ENCODE peak calls at places on chromosomes 2 and 18, in nine cellular contexts. S is AG04450, C is cardiac muscle cell, L is WTC11, I is kidney, T is tibial artery, W is transverse colon, J is brain microvascular endothelial cell, A is GM20000. Q is an unnamed sample.

GRCh38 chr2:17857016-17857415 is 21.5 kb upstream of the KCNS3 start:
- DNase-seq in S (no peak), C (no peak), L (no peak), I (no peak), T (no peak), W (no peak), J (peak), A (no peak), Q (no peak)

GRCh38 chr2:7450188-7451156 is 533.3 kb downstream of the RNF144A start:
- DNase-seq in S (no peak), C (no peak), L (no peak), I (no peak), T (no peak), W (no peak), J (no peak), A (no peak), Q (no peak)

GRCh38 chr2:230961091-230961491 is 34.8 kb upstream of the SPATA3 start:
- DNase-seq in S (no peak), C (no peak), L (no peak), I (no peak), T (no peak), W (no peak), J (peak), A (no peak), Q (no peak)

GRCh38 chr2:44295113-44295512 is 19.8 kb downstream of the SLC3A1 start:
- DNase-seq in S (no peak), C (no peak), L (no peak), I (no peak), T (no peak), W (no peak), J (no peak), A (no peak), Q (no peak)

GRCh38 chr2:86393521-86394490 is 47.4 kb upstream of the KDM3A start:
- DNase-seq in S (no peak), C (peak), L (no peak), I (no peak), T (no peak), W (peak), J (peak), A (no peak), Q (peak)

GRCh38 chr18:9389706-9390105 is 55.1 kb downstream of the TWSG1 start:
- DNase-seq in S (no peak), C (no peak), L (no peak), I (no peak), T (no peak), W (no peak), J (no peak), A (no peak), Q (no peak)

GRCh38 chr2:137178955-137179377 is 413.6 kb downstream of the THSD7B start:
- DNase-seq in S (no peak), C (no peak), L (no peak), I (no peak), T (no peak), W (no peak), J (no peak), A (no peak), Q (no peak)

GRCh38 chr2:128607981-128608506 is 289.4 kb upstream of the HS6ST1 start:
- DNase-seq in S (no peak), C (no peak), L (no peak), I (peak), T (peak), W (no peak), J (no peak), A (no peak), Q (no peak)

GRCh38 chr2:10344105-10345066 is 41.7 kb downstream of the HPCAL1 start:
- DNase-seq in S (no peak), C (no peak), L (no peak), I (peak), T (no peak), W (no peak), J (no peak), A (no peak), Q (no peak)

GRCh38 chr2:46275995-46276394 is 21.2 kb upstream of the EPAS1 start:
- DNase-seq in S (no peak), C (peak), L (peak), I (peak), T (peak), W (peak), J (peak), A (no peak), Q (no peak)

GRCh38 chr18:70636991-70637390 is 348.1 kb downstream of the SOCS6 start:
- DNase-seq in S (no peak), C (no peak), L (no peak), I (no peak), T (no peak), W (no peak), J (no peak), A (no peak), Q (no peak)

GRCh38 chr2:57146951-57147350 is 899.7 kb upstream of the VRK2 start:
- DNase-seq in S (no peak), C (no peak), L (no peak), I (no peak), T (no peak), W (no peak), J (no peak), A (no peak), Q (no peak)

GRCh38 chr18:13452851-13453524 is 234.4 kb downstream of the LDLRAD4 start:
- DNase-seq in S (no peak), C (no peak), L (no peak), I (no peak), T (peak), W (no peak), J (no peak), A (no peak), Q (no peak)

GRCh38 chr2:133264951-133265949 is 303.0 kb downstream of the NCKAP5 start:
- DNase-seq in S (no peak), C (peak), L (peak), I (peak), T (no peak), W (peak), J (no peak), A (no peak), Q (no peak)

GRCh38 chr18:68428026-68428425 is 286.9 kb downstream of the TMX3 start:
- DNase-seq in S (peak), C (no peak), L (no peak), I (no peak), T (no peak), W (no peak), J (peak), A (no peak), Q (peak)

GRCh38 chr18:23495723-23496440 is 7.4 kb upstream of the RMC1 start:
- DNase-seq in S (no peak), C (no peak), L (no peak), I (no peak), T (no peak), W (peak), J (no peak), A (no peak), Q (no peak)

GRCh38 chr2:23454501-23455120 is 69.6 kb downstream of the KLHL29 start:
- DNase-seq in S (no peak), C (no peak), L (no peak), I (no peak), T (no peak), W (no peak), J (no peak), A (no peak), Q (no peak)

GRCh38 chr18:64017870-64018269 is 48.0 kb downstream of the SERPINB8 start:
- DNase-seq in S (no peak), C (peak), L (no peak), I (no peak), T (no peak), W (no peak), J (no peak), A (peak), Q (no peak)

GRCh38 chr2:25259744-25260124 is 82.0 kb downstream of the DNMT3A start:
- DNase-seq in S (no peak), C (peak), L (peak), I (no peak), T (no peak), W (no peak), J (no peak), A (no peak), Q (no peak)

GRCh38 chr2:102238778-102239177 is 52.0 kb downstream of the IL1RL2 start:
- DNase-seq in S (no peak), C (no peak), L (no peak), I (no peak), T (no peak), W (no peak), J (no peak), A (no peak), Q (no peak)

GRCh38 chr2:30441023-30441422 is 6.0 kb upstream of the LCLAT1 start:
- DNase-seq in S (no peak), C (no peak), L (no peak), I (no peak), T (no peak), W (no peak), J (no peak), A (no peak), Q (no peak)

GRCh38 chr18:22956226-22956625 is 23.1 kb downstream of the RBBP8 start:
- DNase-seq in S (no peak), C (no peak), L (no peak), I (no peak), T (no peak), W (no peak), J (no peak), A (no peak), Q (no peak)

GRCh38 chr18:5455644-5456043 is 88.2 kb downstream of the EPB41L3 start:
- DNase-seq in S (peak), C (no peak), L (no peak), I (no peak), T (no peak), W (no peak), J (peak), A (no peak), Q (no peak)

GRCh38 chr2:147525724-147526489 is 318.9 kb upstream of the ACVR2A start:
- DNase-seq in S (no peak), C (no peak), L (no peak), I (no peak), T (no peak), W (no peak), J (no peak), A (no peak), Q (no peak)

DNA sequence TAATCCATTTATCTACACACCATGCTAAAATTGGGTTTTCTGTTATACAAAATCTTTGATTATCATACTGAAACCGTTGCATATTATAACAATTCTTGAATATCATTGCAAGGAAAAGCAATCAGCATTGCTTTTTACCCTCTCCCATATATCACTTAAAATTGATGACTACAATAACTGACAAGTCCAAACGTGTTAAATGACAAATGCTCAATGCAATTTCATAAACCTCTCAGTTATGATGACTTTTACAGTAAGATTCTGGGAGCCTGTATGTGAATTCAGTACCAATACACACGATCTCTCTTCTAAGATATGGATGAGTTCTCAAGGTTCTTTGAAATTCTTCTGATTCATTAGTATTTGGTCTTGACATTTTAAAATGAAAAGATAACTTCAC is 368.5 kb upstream of the TRIB2 start:
- DNase-seq in S (no peak), C (no peak), L (no peak), I (no peak), T (no peak), W (no peak), J (no peak), A (no peak), Q (no peak)
- TF ChIP-seq CTCF in S (no peak), C (no peak), L (no peak), I (no peak), T (no peak), W (no peak), J (no peak), A (no peak), Q (no peak)

DNA sequence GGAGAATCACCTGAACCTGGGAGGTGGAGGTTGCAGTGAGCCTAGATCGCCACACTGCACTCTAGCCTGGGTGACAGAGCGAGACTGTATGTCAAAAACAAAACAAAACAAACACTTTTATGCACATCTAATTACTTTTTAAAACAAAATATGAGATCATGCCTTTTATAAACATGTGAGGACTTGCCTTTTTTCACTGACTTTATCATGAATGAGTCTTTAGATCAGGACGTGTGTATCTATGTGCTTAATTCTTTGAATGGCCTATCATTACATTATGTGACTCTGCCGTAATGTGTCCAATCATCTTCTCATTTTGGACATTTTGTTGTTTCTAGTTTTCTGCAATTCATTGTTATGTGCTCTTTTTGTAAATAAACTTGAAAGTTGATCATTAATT is 58.7 kb downstream of the FAM117B start:
- DNase-seq in S (no peak), C (no peak), L (no peak), I (no peak), T (no peak), W (no peak), J (no peak), A (no peak), Q (no peak)
- TF ChIP-seq CTCF in S (no peak), C (no peak), L (no peak), I (no peak), T (no peak), W (no peak), J (no peak), A (no peak), Q (no peak)

DNA sequence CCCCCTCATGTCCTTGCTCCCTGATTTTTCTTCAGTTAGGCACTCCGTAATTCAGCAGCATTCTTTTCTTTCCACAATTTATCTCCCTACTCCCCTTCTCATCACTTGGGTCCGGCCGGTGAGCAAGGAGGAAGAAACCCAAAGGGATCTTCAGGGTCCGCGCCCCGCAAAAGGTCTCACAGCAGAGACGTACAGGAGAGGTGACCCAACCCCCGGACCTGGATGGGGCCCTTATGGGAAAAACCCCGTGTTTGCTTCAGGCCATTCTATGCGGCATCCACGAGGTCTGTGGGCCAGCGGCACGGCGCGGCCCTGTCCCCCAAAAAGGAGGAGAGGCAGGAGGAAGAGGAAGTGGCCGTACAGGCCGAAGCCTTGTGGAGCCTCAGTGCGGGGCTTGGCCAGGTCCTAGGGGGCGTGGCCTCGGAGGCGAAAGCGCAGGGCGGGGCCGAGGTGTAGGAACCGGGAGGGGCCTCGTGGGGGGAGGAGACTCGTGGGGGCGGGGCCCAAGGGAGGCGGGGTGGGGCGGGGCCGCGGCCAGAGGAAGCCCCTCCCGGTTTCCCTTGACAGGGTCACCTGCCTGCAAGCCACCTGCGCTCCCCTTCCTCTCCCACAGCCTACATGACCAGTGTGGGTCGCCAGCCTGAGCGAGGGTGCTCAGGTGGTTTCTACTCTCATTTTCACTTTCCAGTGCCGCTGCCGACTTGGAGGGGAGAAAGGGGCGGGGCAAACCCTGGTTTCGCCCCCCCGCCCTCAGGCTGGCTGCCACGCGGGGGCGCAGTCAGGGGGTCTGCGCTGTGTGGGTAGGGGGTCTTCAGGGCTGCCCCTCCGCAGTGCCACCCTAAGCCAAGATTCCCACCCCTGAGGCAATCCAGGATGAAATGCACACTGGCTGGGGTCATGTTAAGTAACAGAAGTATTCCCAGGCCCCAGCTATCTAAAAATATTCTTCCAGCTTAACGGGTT is 156.4 kb upstream of the XPO1 start:
- DNase-seq in S (peak), C (peak), L (peak), I (peak), T (peak), W (peak), J (peak), A (peak), Q (no peak)
- TF ChIP-seq CTCF in S (peak), C (peak), L (no peak), I (peak), T (peak), W (peak), J (peak), A (peak), Q (peak)

DNA sequence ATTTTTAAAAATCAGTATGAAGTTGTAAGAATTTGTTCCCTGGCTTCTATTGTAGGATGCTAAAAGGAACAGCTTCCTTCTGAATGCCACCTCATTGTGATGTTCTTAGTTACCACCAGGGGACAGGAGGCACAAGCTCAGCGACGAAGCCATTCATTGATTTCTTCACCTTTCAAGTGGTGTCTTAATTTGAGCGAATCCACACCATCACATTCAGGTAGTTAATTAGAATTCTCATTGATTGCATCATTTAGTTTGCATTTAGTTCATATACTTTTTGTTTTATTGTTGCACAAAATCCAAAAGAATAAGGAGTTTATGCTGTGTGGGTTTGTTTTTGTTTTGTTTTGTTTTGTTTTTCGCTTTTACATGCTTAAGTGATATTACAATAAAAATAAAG is 23.1 kb downstream of the CYP27C1 start:
- DNase-seq in S (no peak), C (no peak), L (no peak), I (no peak), T (no peak), W (no peak), J (no peak), A (peak), Q (no peak)
- TF ChIP-seq CTCF in S (peak), C (peak), L (no peak), I (no peak), T (no peak), W (peak), J (peak), A (peak), Q (peak)